ENCODE peak calls at places on chromosomes 12 and 14, in eight cellular contexts. O is body of pancreas, N is adrenal gland, W is ovary, T is breast epithelium, I is A549, M is GM12878, K is HepG2. G is an unnamed sample. For H3K4me1, the result is how much of the 10 kb centered on the place peaks cover.

GRCh38 chr12:57047981-57048380 is 1.9 kb downstream of the MYO1A start:
- DNase-seq in W (no peak), M (no peak), N (no peak), K (no peak), T (no peak), O (no peak), I (no peak), G (no peak)

GRCh38 chr14:32481707-32482106 is 152.6 kb downstream of the AKAP6 start:
- DNase-seq in M (no peak), O (no peak), W (no peak), T (no peak), K (no peak), I (no peak), N (no peak), G (no peak)

GRCh38 chr12:102298022-102298421 is 100.4 kb upstream of the PMCH start:
- DNase-seq in K (no peak), W (no peak), I (no peak), O (no peak), N (no peak), M (no peak), T (no peak), G (no peak)

GRCh38 chr12:131862084-131862441 is 32.4 kb upstream of the ULK1 start:
- DNase-seq in M (no peak), W (no peak), K (peak), T (no peak), I (no peak), O (no peak), N (no peak), G (no peak)

GRCh38 chr12:47014474-47014873 is 64.9 kb upstream of the PCED1B start:
- DNase-seq in W (no peak), N (no peak), I (no peak), O (no peak), T (no peak), M (no peak), K (no peak), G (no peak)

GRCh38 chr12:111624540-111624939 is 25.4 kb upstream of the ATXN2 start:
- DNase-seq in W (no peak), N (no peak), O (no peak), T (no peak), K (no peak), M (no peak), I (no peak), G (no peak)

GRCh38 chr12:16006752-16007151 is 95.6 kb downstream of the DERA start:
- DNase-seq in I (no peak), O (no peak), M (no peak), T (no peak), K (no peak), W (no peak), N (no peak), G (no peak)

GRCh38 chr12:93979189-93979588 is 169.2 kb upstream of the PLXNC1 start:
- DNase-seq in O (peak), T (no peak), I (no peak), M (peak), N (peak), K (no peak), W (no peak), G (no peak)

GRCh38 chr12:26651566-26652188 is 181.3 kb downstream of the ITPR2 start:
- DNase-seq in O (no peak), K (peak), N (peak), T (no peak), W (peak), M (peak), I (peak), G (no peak)

GRCh38 chr12:116551952-116552749 is 7.0 kb upstream of the MAP1LC3B2 start:
- DNase-seq in N (peak), W (no peak), O (no peak), M (no peak), T (no peak), K (no peak), I (no peak), G (no peak)

GRCh38 chr12:68559246-68559645 is 51.5 kb upstream of the RAP1B start:
- DNase-seq in W (no peak), T (no peak), I (no peak), O (no peak), K (no peak), N (no peak), M (no peak), G (no peak)

GRCh38 chr14:53663709-53664108 is 292.9 kb downstream of the BMP4 start:
- DNase-seq in O (no peak), W (no peak), M (no peak), K (peak), T (no peak), N (peak), I (peak), G (peak)

GRCh38 chr12:76450690-76451089 is 102.5 kb upstream of the BBS10 start:
- DNase-seq in N (peak), T (no peak), W (no peak), M (no peak), I (peak), K (no peak), O (no peak), G (no peak)

GRCh38 chr12:26271889-26272492 is 76.6 kb downstream of the SSPN start:
- DNase-seq in W (peak), O (peak), M (peak), I (no peak), T (peak), K (no peak), N (peak), G (no peak)

GRCh38 chr12:94326727-94327126 is 132.9 kb downstream of the CEP83 start:
- DNase-seq in N (no peak), T (no peak), K (no peak), W (no peak), I (no peak), M (no peak), O (no peak), G (no peak)

GRCh38 chr14:101200008-101200649 is 296.6 kb upstream of the RTL1 start:
- DNase-seq in I (no peak), M (no peak), K (no peak), N (no peak), O (peak), W (no peak), T (peak), G (no peak)

GRCh38 chr12:20474443-20474842 is 106.1 kb downstream of the PDE3A start:
- DNase-seq in I (no peak), M (no peak), K (no peak), W (no peak), N (no peak), T (no peak), O (no peak), G (no peak)

GRCh38 chr12:93151079-93151759 is 222.1 kb upstream of the EEA1 start:
- DNase-seq in K (no peak), I (no peak), T (no peak), N (no peak), O (no peak), W (no peak), M (no peak), G (no peak)

GRCh38 chr14:37599527-37600368 is 4.3 kb downstream of the TTC6 start:
- DNase-seq in O (no peak), T (peak), K (no peak), N (no peak), I (no peak), W (no peak), M (no peak), G (no peak)

GRCh38 chr14:63759454-63759853 is 31.6 kb upstream of the SGPP1 start:
- DNase-seq in T (no peak), M (peak), O (no peak), N (peak), W (no peak), K (no peak), I (no peak), G (no peak)

GRCh38 chr12:101230547-101230946 is 20.5 kb upstream of the SLC5A8 start:
- DNase-seq in K (no peak), I (no peak), W (no peak), T (no peak), N (peak), O (no peak), M (no peak), G (no peak)

GRCh38 chr12:117863004-117863709 is 105.6 kb downstream of the KSR2 start:
- DNase-seq in T (no peak), M (no peak), I (no peak), N (no peak), W (no peak), O (no peak), K (no peak), G (no peak)

GRCh38 chr14:52267501-52268190 is at the start of gene PTGDR:
- DNase-seq in W (peak), N (peak), I (no peak), T (no peak), M (no peak), K (no peak), O (no peak), G (no peak)

GRCh38 chr14:77098470-77099353 is 654 bp downstream of the CIPC start:
- DNase-seq in T (peak), M (no peak), K (no peak), W (peak), I (peak), O (peak), N (peak), G (peak)

GRCh38 chr12:7162691-7163114 is 26.8 kb upstream of the PEX5 start:
- DNase-seq in T (no peak), K (peak), I (peak), O (peak), N (peak), W (peak), M (no peak), G (no peak)

GRCh38 chr14:91294153-91294552 is 49.6 kb upstream of the GPR68 start:
- DNase-seq in T (no peak), K (no peak), N (no peak), W (no peak), I (no peak), M (no peak), O (no peak), G (no peak)

GRCh38 chr12:87150969-87151662 is 878.1 kb downstream of the C12orf50 start:
- DNase-seq in T (no peak), I (no peak), M (peak), W (no peak), N (no peak), O (no peak), K (no peak), G (no peak)

GRCh38 chr12:120470150-120470817 is 736 bp upstream of the SRSF9 start:
- DNase-seq in T (no peak), O (no peak), I (peak), W (no peak), K (peak), M (no peak), N (no peak), G (no peak)

GRCh38 chr12:120468846-120469449 is 600 bp downstream of the SRSF9 start:
- DNase-seq in M (no peak), O (peak), I (peak), T (no peak), N (peak), W (peak), K (no peak), G (no peak)

GRCh38 chr12:120468271-120468845 is 1.2 kb downstream of the SRSF9 start:
- DNase-seq in I (peak), W (peak), K (peak), M (no peak), O (peak), T (no peak), N (peak), G (peak)

GRCh38 chr12:120467439-120467838 is 2.1 kb downstream of the SRSF9 start:
- DNase-seq in K (no peak), I (no peak), W (no peak), N (no peak), O (no peak), T (no peak), M (no peak), G (no peak)

GRCh38 chr12:120469450-120470149 is at the start of gene SRSF9:
- DNase-seq in K (peak), O (peak), M (peak), I (peak), N (peak), T (peak), W (peak), G (peak)
- TF ChIP-seq POLR2A in K (peak), O (no peak), M (peak), I (peak), N (peak), T (peak), W (peak), G (peak)

GRCh38 chr14:79581912-79582576 is 629.3 kb downstream of the DIO2 start:
- DNase-seq in O (no peak), M (no peak), K (no peak), I (no peak), N (no peak), T (no peak), W (no peak), G (no peak)

GRCh38 chr14:79586401-79586800 is 624.9 kb downstream of the DIO2 start:
- DNase-seq in N (no peak), K (no peak), I (no peak), O (peak), M (no peak), T (no peak), W (no peak), G (no peak)

GRCh38 chr14:79585845-79586244 is 625.5 kb downstream of the DIO2 start:
- DNase-seq in M (no peak), K (no peak), N (no peak), W (no peak), O (peak), T (no peak), I (no peak), G (no peak)

GRCh38 chr14:79584679-79585078 is 626.6 kb downstream of the DIO2 start:
- DNase-seq in M (no peak), K (no peak), I (no peak), W (no peak), T (no peak), O (no peak), N (peak), G (no peak)

GRCh38 chr14:79583738-79584405 is 627.4 kb downstream of the DIO2 start:
- DNase-seq in T (no peak), N (no peak), O (no peak), I (no peak), K (no peak), M (no peak), W (no peak), G (no peak)
- H3K4me1 ChIP-seq in T (under half), N (under half), O (under half), I (half or more), K (under half), M (under half), W (under half), G (under half)

GRCh38 chr12:12447837-12448236 is 91.0 kb downstream of the BORCS5 start:
- DNase-seq in M (no peak), I (no peak), W (no peak), T (no peak), O (no peak), N (no peak), K (no peak), G (no peak)

GRCh38 chr12:12442548-12443071 is 85.7 kb downstream of the BORCS5 start:
- DNase-seq in T (no peak), M (no peak), I (peak), O (no peak), K (no peak), W (no peak), N (no peak), G (no peak)

GRCh38 chr12:12445882-12446181 is 89.0 kb downstream of the BORCS5 start:
- DNase-seq in M (no peak), T (no peak), K (no peak), W (no peak), N (no peak), I (no peak), O (no peak), G (no peak)

GRCh38 chr12:12443482-12443881 is 86.6 kb downstream of the BORCS5 start:
- DNase-seq in O (peak), K (no peak), I (no peak), N (peak), W (peak), T (no peak), M (no peak), G (no peak)

DNA sequence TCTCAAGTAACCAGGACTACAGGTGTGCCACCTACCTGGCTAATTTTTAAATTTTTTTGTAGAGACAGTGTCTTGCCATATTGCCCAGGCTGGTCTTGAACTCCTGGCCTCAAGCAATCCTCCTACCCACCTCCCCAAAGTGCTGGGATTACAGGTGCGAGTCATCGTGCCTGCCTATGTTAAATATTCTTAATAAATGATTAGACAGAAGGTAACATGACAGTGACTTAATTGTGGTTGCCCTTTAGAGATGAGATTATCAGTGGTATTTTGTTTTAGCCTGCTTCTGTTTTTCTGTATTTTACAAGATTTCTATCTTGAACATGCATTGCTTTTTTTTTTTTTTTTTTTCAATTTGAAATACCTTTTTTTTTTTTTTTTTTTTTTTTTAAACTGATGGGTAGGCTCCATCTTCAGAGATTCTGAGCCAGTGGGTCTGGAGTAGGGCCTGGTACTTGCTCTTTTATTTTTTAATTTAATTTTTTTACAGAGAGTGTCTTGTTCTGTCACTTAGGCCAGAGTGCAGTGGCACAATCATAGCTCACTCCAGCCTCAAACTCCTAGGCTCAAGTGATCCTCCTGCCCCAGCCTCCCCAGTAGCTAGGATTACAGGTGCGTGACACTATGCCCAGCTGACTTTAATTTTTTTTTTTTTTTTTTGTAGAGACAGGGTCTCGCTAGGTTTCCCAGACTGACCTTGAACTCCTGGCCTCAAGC is 88.4 kb downstream of the BORCS5 start:
- DNase-seq in K (no peak), I (no peak), W (no peak), O (no peak), N (no peak), M (no peak), T (no peak), G (no peak)
- H3K4me3 ChIP-seq in K (no peak), I (no peak), W (no peak), O (no peak), N (no peak), M (no peak), T (no peak), G (no peak)

GRCh38 chr12:108770963-108771362 is 39.6 kb upstream of the CORO1C start:
- DNase-seq in N (no peak), I (no peak), T (no peak), W (no peak), O (no peak), K (no peak), M (no peak), G (no peak)
- TF ChIP-seq POLR2A in N (no peak), I (no peak), T (no peak), W (no peak), O (no peak), K (no peak), M (no peak), G (no peak)

DNA sequence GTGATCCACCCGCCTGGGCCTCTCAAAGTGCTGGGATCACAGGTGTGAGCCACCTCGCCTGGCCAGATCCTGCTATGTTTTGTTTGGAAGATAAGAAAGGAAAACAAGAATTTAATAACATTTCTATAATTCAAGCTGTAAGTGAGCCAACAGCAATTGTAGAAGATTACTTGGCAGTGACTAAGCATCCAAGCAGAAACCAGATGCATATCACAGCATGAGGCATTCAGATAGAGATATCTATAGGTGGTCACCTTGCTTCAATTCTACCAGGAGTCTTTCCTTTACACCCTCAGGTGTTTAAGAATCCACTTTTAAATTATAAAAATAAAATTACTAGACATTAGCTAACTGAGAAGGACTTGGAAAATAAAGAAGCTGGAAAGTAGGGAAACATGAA is 83.9 kb upstream of the ATF7IP start:
- DNase-seq in M (no peak), T (no peak), N (no peak), I (no peak), O (no peak), W (no peak), K (no peak), G (no peak)
- H3K4me1 ChIP-seq in M (under half), T (under half), N (under half), I (under half), O (under half), W (under half), K (under half), G (under half)